ENCODE peak calls at places on chromosome 9, in five cellular contexts. One of them, this sample, is unnamed.

GRCh38 chr9:112970939-112971338 is 41.1 kb downstream of the ZNF883 start:
- DNase-seq in nephron progenitor cell: no peak
- DNase-seq in AG09319: no peak
- DNase-seq in tibial nerve: no peak
- DNase-seq in A549: no peak
- DNase-seq in this sample: no peak

GRCh38 chr9:107587175-107587963 is 97.8 kb upstream of the KLF4 start:
- DNase-seq in nephron progenitor cell: no peak
- DNase-seq in AG09319: no peak
- DNase-seq in tibial nerve: peak; percentile 22
- DNase-seq in A549: no peak
- DNase-seq in this sample: no peak

GRCh38 chr9:121484659-121485446 is 14.8 kb downstream of the GGTA1 start:
- DNase-seq in nephron progenitor cell: no peak
- DNase-seq in AG09319: no peak
- DNase-seq in tibial nerve: no peak
- DNase-seq in A549: no peak
- DNase-seq in this sample: no peak

GRCh38 chr9:87613265-87614111 is 112.4 kb upstream of the CTSL start:
- DNase-seq in nephron progenitor cell: no peak
- DNase-seq in AG09319: no peak
- DNase-seq in tibial nerve: no peak
- DNase-seq in A549: peak; percentile 22
- DNase-seq in this sample: no peak

GRCh38 chr9:133477992-133478850 is 678 bp downstream of the SLC2A6 start:
- DNase-seq in nephron progenitor cell: peak; percentile 45
- DNase-seq in AG09319: no peak
- DNase-seq in tibial nerve: no peak
- DNase-seq in A549: no peak
- DNase-seq in this sample: no peak

GRCh38 chr9:74950456-74950855 is 2.3 kb downstream of the C9orf40 start:
- DNase-seq in nephron progenitor cell: no peak
- DNase-seq in AG09319: no peak
- DNase-seq in tibial nerve: no peak
- DNase-seq in A549: no peak
- DNase-seq in this sample: no peak

GRCh38 chr9:91486699-91487497 is 63.3 kb upstream of the NFIL3 start:
- DNase-seq in nephron progenitor cell: no peak
- DNase-seq in AG09319: no peak
- DNase-seq in tibial nerve: no peak
- DNase-seq in A549: no peak
- DNase-seq in this sample: no peak

GRCh38 chr9:33751536-33752129 is 43.7 kb upstream of the PRSS3 start:
- DNase-seq in nephron progenitor cell: no peak
- DNase-seq in AG09319: no peak
- DNase-seq in tibial nerve: no peak
- DNase-seq in A549: no peak
- DNase-seq in this sample: no peak

GRCh38 chr9:125460883-125461475 is 199.4 kb downstream of the GAPVD1 start:
- DNase-seq in nephron progenitor cell: no peak
- DNase-seq in AG09319: peak; percentile 25
- DNase-seq in tibial nerve: peak; percentile 23
- DNase-seq in A549: peak; percentile 15
- DNase-seq in this sample: no peak

GRCh38 chr9:4592886-4593285 is 69.2 kb upstream of the PLPP6 start:
- DNase-seq in nephron progenitor cell: no peak
- DNase-seq in AG09319: no peak
- DNase-seq in tibial nerve: no peak
- DNase-seq in A549: no peak
- DNase-seq in this sample: no peak

GRCh38 chr9:98900725-98901124 is 43.0 kb upstream of the COL15A1 start:
- DNase-seq in nephron progenitor cell: no peak
- DNase-seq in AG09319: no peak
- DNase-seq in tibial nerve: no peak
- DNase-seq in A549: no peak
- DNase-seq in this sample: no peak

GRCh38 chr9:132069046-132069898 is 10.4 kb downstream of the MED27 start:
- DNase-seq in nephron progenitor cell: no peak
- DNase-seq in AG09319: no peak
- DNase-seq in tibial nerve: no peak
- DNase-seq in A549: no peak
- DNase-seq in this sample: no peak

GRCh38 chr9:93084471-93084881 is 11.5 kb upstream of the CARD19 start:
- DNase-seq in nephron progenitor cell: no peak
- DNase-seq in AG09319: no peak
- DNase-seq in tibial nerve: no peak
- DNase-seq in A549: no peak
- DNase-seq in this sample: no peak

GRCh38 chr9:1262367-1262766 is 212.2 kb downstream of the DMRT2 start:
- DNase-seq in nephron progenitor cell: no peak
- DNase-seq in AG09319: no peak
- DNase-seq in tibial nerve: no peak
- DNase-seq in A549: no peak
- DNase-seq in this sample: no peak

GRCh38 chr9:121197135-121197534 is 4.5 kb downstream of the RAB14 start:
- DNase-seq in nephron progenitor cell: no peak
- DNase-seq in AG09319: no peak
- DNase-seq in tibial nerve: no peak
- DNase-seq in A549: no peak
- DNase-seq in this sample: no peak

GRCh38 chr9:131744171-131744714 is 4.4 kb upstream of the RAPGEF1 start:
- DNase-seq in nephron progenitor cell: no peak
- DNase-seq in AG09319: no peak
- DNase-seq in tibial nerve: no peak
- DNase-seq in A549: no peak
- DNase-seq in this sample: no peak

GRCh38 chr9:137146527-137146918 is 7.6 kb downstream of the GRIN1 start:
- DNase-seq in nephron progenitor cell: no peak
- DNase-seq in AG09319: no peak
- DNase-seq in tibial nerve: no peak
- DNase-seq in A549: no peak
- DNase-seq in this sample: no peak

GRCh38 chr9:115231116-115231515 is 113.2 kb upstream of the TNC start:
- DNase-seq in nephron progenitor cell: no peak
- DNase-seq in AG09319: no peak
- DNase-seq in tibial nerve: no peak
- DNase-seq in A549: no peak
- DNase-seq in this sample: no peak

GRCh38 chr9:107894572-107895261 is 405.1 kb upstream of the KLF4 start:
- DNase-seq in nephron progenitor cell: no peak
- DNase-seq in AG09319: peak; percentile 88
- DNase-seq in tibial nerve: no peak
- DNase-seq in A549: no peak
- DNase-seq in this sample: peak; percentile 90

GRCh38 chr9:37187269-37187668 is 66.9 kb downstream of the ZCCHC7 start:
- DNase-seq in nephron progenitor cell: no peak
- DNase-seq in AG09319: no peak
- DNase-seq in tibial nerve: no peak
- DNase-seq in A549: no peak
- DNase-seq in this sample: no peak

GRCh38 chr9:27528278-27528885 is 1.2 kb downstream of the MOB3B start:
- DNase-seq in nephron progenitor cell: peak; percentile 76
- DNase-seq in AG09319: no peak
- DNase-seq in tibial nerve: peak; percentile 82
- DNase-seq in A549: no peak
- DNase-seq in this sample: no peak

GRCh38 chr9:137733429-137733828 is 114.6 kb downstream of the EHMT1 start:
- DNase-seq in nephron progenitor cell: no peak
- DNase-seq in AG09319: no peak
- DNase-seq in tibial nerve: no peak
- DNase-seq in A549: no peak
- DNase-seq in this sample: no peak

GRCh38 chr9:109158656-109159055 is 8.4 kb downstream of the FRRS1L start:
- DNase-seq in nephron progenitor cell: no peak
- DNase-seq in AG09319: no peak
- DNase-seq in tibial nerve: no peak
- DNase-seq in A549: no peak
- DNase-seq in this sample: peak; percentile 33

GRCh38 chr9:128554155-128554862 is 1.9 kb downstream of the SPTAN1 start:
- DNase-seq in nephron progenitor cell: peak; percentile 63
- DNase-seq in AG09319: peak; percentile 60
- DNase-seq in tibial nerve: peak; percentile 62
- DNase-seq in A549: peak; percentile 72
- DNase-seq in this sample: no peak

GRCh38 chr9:8365466-8366160 is 566.0 kb upstream of the DMAC1 start:
- DNase-seq in nephron progenitor cell: no peak
- DNase-seq in AG09319: no peak
- DNase-seq in tibial nerve: no peak
- DNase-seq in A549: no peak
- DNase-seq in this sample: no peak

GRCh38 chr9:107874591-107875374 is 385.2 kb upstream of the KLF4 start:
- DNase-seq in nephron progenitor cell: no peak
- DNase-seq in AG09319: no peak
- DNase-seq in tibial nerve: no peak
- DNase-seq in A549: no peak
- DNase-seq in this sample: no peak

GRCh38 chr9:114081441-114082016 is 3.4 kb upstream of the AMBP start:
- DNase-seq in nephron progenitor cell: no peak
- DNase-seq in AG09319: no peak
- DNase-seq in tibial nerve: no peak
- DNase-seq in A549: peak; percentile 70
- DNase-seq in this sample: no peak
- TF ChIP-seq CTCF in nephron progenitor cell: no peak
- TF ChIP-seq CTCF in AG09319: no peak
- TF ChIP-seq CTCF in tibial nerve: no peak
- TF ChIP-seq CTCF in A549: no peak
- TF ChIP-seq CTCF in this sample: no peak

DNA sequence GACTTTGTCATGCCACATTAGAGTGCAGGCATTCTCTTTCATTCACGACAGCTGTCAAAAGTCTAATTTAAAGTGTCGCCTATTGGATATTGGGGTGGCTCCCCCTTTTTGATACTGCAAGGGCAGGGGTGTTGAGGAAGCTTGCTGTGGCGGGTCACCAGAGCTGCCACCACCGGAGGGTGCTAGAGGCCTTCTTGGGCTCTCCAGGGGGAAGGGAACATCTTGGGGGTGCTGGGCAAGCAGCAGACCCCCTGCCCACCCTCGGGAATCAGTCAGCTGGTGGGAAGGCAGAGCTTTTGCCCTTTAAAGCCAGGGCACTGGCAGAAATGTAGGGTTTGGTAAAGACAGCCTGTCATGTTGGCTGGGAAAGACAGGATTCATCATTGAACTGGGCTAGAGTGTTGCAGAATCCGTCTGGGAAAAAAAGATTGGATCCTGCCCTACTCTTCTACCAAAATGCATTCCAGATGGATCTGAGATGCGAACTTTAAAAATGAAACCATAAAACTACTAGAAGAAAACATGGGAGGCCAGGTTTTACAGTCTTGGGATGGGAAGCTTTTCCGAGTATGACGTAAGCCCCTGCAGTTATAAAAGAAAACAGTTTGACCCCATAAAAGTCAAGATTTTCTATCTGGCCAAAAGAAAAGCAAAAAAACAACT is 22.3 kb downstream of the COL5A1 start:
- DNase-seq in nephron progenitor cell: peak; percentile 2
- DNase-seq in AG09319: no peak
- DNase-seq in tibial nerve: no peak
- DNase-seq in A549: no peak
- DNase-seq in this sample: no peak
- TF ChIP-seq CTCF in nephron progenitor cell: no peak
- TF ChIP-seq CTCF in AG09319: peak; percentile 37
- TF ChIP-seq CTCF in tibial nerve: no peak
- TF ChIP-seq CTCF in A549: peak; percentile 13
- TF ChIP-seq CTCF in this sample: peak; percentile 31

DNA sequence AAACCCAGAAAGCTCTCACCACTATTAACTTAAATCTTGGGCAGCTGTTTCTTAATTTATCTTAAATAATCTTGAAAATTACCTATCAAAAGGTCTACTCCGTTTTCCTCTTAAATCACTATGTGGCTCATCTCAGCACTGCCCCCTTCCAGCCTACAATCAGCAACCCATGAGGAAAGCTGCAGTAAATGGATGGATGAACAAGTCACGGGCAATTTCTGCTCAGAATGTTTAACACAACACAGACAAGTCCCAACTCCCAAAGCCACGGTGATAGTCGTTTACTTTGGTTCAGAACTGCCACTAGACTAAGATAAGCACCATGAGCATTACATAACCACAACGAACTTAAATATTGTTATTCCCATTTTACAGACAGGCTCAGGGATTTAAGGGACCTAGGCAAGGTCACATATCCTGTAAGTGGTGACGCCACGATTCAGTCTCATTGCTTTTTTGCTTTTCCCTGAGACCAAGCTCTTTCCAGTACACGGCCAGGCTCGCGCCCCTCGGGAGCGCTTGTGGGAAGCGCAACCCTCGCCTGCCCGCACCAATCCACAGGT is 2.0 kb upstream of the SMIM27 start:
- DNase-seq in nephron progenitor cell: peak; percentile 9
- DNase-seq in AG09319: no peak
- DNase-seq in tibial nerve: no peak
- DNase-seq in A549: peak; percentile 20
- DNase-seq in this sample: no peak
- TF ChIP-seq CTCF in nephron progenitor cell: no peak
- TF ChIP-seq CTCF in AG09319: peak; percentile 24
- TF ChIP-seq CTCF in tibial nerve: no peak
- TF ChIP-seq CTCF in A549: no peak
- TF ChIP-seq CTCF in this sample: no peak

GRCh38 chr9:95055851-95056551 is 261.5 kb downstream of the FANCC start:
- DNase-seq in nephron progenitor cell: no peak
- DNase-seq in AG09319: peak; percentile 28
- DNase-seq in tibial nerve: no peak
- DNase-seq in A549: no peak
- DNase-seq in this sample: no peak
- TF ChIP-seq CTCF in nephron progenitor cell: no peak
- TF ChIP-seq CTCF in AG09319: no peak
- TF ChIP-seq CTCF in tibial nerve: no peak
- TF ChIP-seq CTCF in A549: no peak
- TF ChIP-seq CTCF in this sample: no peak

DNA sequence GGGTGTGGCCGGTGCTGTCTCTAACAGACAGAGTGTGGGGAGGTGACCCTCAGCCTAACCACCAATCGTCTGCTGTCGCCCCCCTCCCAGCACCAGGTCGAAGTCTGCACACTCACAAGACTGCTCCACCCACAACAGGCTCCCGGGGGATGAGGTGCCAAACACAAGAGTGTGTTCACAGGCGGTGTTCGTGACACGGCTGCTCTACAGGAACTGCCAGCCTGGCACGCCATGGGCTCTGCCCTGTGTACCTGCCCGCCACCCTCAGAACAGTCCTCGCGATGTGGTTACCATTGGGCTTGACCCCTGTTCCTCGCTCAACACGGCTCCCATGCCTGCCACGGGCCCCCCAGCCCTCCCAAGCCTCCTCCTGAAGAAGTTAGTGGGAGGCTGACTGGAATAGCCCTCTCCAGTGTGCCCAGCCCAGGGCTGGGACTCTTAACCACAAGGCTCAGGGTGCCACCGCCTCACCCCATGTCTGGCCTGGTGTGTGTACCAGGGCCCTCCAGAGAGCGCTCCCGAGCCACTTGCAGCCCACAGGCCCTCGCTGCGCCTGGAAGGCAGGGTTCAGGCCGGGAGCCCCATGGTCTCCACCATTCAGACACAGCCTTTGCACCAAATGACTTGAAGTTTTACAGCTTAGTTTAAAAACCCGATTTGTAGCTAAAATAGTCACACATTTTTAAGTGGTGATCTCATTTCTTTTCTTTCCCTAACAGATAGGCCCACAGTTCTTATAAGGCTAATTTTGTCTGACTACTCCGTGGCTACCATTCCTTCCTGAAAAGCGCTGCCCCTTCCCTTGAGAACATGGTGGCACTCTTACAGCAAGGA is 102.5 kb downstream of the CAMSAP1 start:
- DNase-seq in nephron progenitor cell: no peak
- DNase-seq in AG09319: no peak
- DNase-seq in tibial nerve: no peak
- DNase-seq in A549: no peak
- DNase-seq in this sample: no peak
- TF ChIP-seq CTCF in nephron progenitor cell: no peak
- TF ChIP-seq CTCF in AG09319: no peak
- TF ChIP-seq CTCF in tibial nerve: no peak
- TF ChIP-seq CTCF in A549: no peak
- TF ChIP-seq CTCF in this sample: no peak

This sample was measured in HFF-Myc.